ENCODE peak calls at places on chromosomes 4 and X, in seven cellular contexts. N, M, U, O, Z, V and P are unnamed samples.
A peak's percentile ranks its signal among the peaks of the same experiment; 100 is the strongest.

GRCh38 chr4:123397276-123398150 is 918 bp downstream of the SPRY1 start:
- DNase-seq in N (no peak), M (peak; percentile 76), U (peak; percentile 74), O (no peak), Z (peak; percentile 46), V (peak; percentile 63), P (peak; percentile 58)

GRCh38 chr4:147590249-147590920 is 26.8 kb upstream of the TMEM184C start:
- DNase-seq in N (peak; percentile 42), M (no peak), U (peak; percentile 87), O (no peak), Z (peak; percentile 25), V (peak; percentile 78), P (peak; percentile 91)

GRCh38 chr4:4524364-4524763 is 17.5 kb downstream of the STX18 start:
- DNase-seq in N (no peak), M (no peak), U (peak; percentile 23), O (no peak), Z (no peak), V (no peak), P (peak; percentile 63)

GRCh38 chr4:77881460-77882295 is 19.0 kb downstream of the MRPL1 start:
- DNase-seq in N (no peak), M (no peak), U (no peak), O (no peak), Z (peak; percentile 44), V (no peak), P (peak; percentile 54)

GRCh38 chrX:12352922-12353321 is 214.6 kb downstream of the FRMPD4 start:
- DNase-seq in N (no peak), M (no peak), U (no peak), O (no peak), Z (no peak), V (no peak), P (no peak)

GRCh38 chr4:53863163-53863562 is 201.2 kb downstream of the CHIC2 start:
- DNase-seq in N (no peak), M (no peak), U (no peak), O (no peak), Z (no peak), V (no peak), P (peak; percentile 69)

GRCh38 chr4:105923507-105924238 is 28.4 kb downstream of the NPNT start:
- DNase-seq in N (peak; percentile 18), M (no peak), U (no peak), O (peak; percentile 37), Z (no peak), V (no peak), P (no peak)

GRCh38 chrX:150779367-150779766 is 86.2 kb downstream of the MTMR1 start:
- DNase-seq in N (no peak), M (no peak), U (no peak), O (no peak), Z (no peak), V (no peak), P (no peak)

GRCh38 chr4:71711985-71712348 is 71.9 kb downstream of the GC start:
- DNase-seq in N (no peak), M (no peak), U (no peak), O (no peak), Z (no peak), V (no peak), P (no peak)

GRCh38 chrX:155962906-155963305 is 34.6 kb upstream of the IL9R start:
- DNase-seq in N (no peak), M (no peak), U (no peak), O (no peak), Z (no peak), V (no peak), P (no peak)

GRCh38 chr4:8687083-8687482 is 94.5 kb downstream of the CPZ start:
- DNase-seq in N (no peak), M (no peak), U (no peak), O (no peak), Z (no peak), V (no peak), P (no peak)

GRCh38 chrX:94751611-94752010 is 1077.6 kb downstream of the FAM133A start:
- DNase-seq in N (no peak), M (no peak), U (peak; percentile 2), O (no peak), Z (no peak), V (no peak), P (no peak)

GRCh38 chr4:120659626-120660170 is 262.8 kb downstream of the PRDM5 start:
- DNase-seq in N (no peak), M (no peak), U (no peak), O (no peak), Z (no peak), V (no peak), P (no peak)

GRCh38 chrX:109684136-109684535 is 48.9 kb downstream of the ACSL4 start:
- DNase-seq in N (no peak), M (no peak), U (no peak), O (no peak), Z (no peak), V (no peak), P (peak; percentile 37)

GRCh38 chrX:38898261-38898660 is 97.0 kb downstream of the MID1IP1 start:
- DNase-seq in N (no peak), M (no peak), U (no peak), O (no peak), Z (no peak), V (no peak), P (no peak)

GRCh38 chr4:87973283-87974169 is 2.0 kb upstream of the SPP1 start:
- DNase-seq in N (no peak), M (no peak), U (peak; percentile 63), O (peak; percentile 84), Z (no peak), V (peak; percentile 64), P (peak; percentile 80)

GRCh38 chr4:101600287-101600686 is 190.2 kb upstream of the BANK1 start:
- DNase-seq in N (no peak), M (no peak), U (no peak), O (no peak), Z (no peak), V (no peak), P (no peak)

GRCh38 chr4:149101649-149102048 is 659.4 kb upstream of the NR3C2 start:
- DNase-seq in N (no peak), M (no peak), U (no peak), O (no peak), Z (no peak), V (no peak), P (no peak)

GRCh38 chr4:1571165-1571908 is 112.8 kb downstream of the FAM53A start:
- DNase-seq in N (no peak), M (no peak), U (no peak), O (no peak), Z (no peak), V (peak; percentile 31), P (no peak)
- H3K4me3 ChIP-seq in N (no peak overlapping the region), M (no peak overlapping the region), U (no peak overlapping the region), O (no peak overlapping the region), Z (no peak overlapping the region), V (no peak overlapping the region), P (no peak overlapping the region)

GRCh38 chr4:76250962-76251361 is 559 bp upstream of the FAM47E start:
- DNase-seq in N (no peak), M (no peak), U (no peak), O (no peak), Z (no peak), V (no peak), P (no peak)
- H3K4me3 ChIP-seq in N (peak overlapping the region; percentile 32), M (peak overlapping the region; percentile 57), U (no peak overlapping the region), O (no peak overlapping the region), Z (peak overlapping the region; percentile 57), V (peak overlapping the region; percentile 60), P (no peak overlapping the region)

GRCh38 chr4:26490111-26490979 is at the start of gene CCKAR:
- DNase-seq in N (no peak), M (no peak), U (peak; percentile 43), O (no peak), Z (no peak), V (no peak), P (no peak)

GRCh38 chr4:26490980-26491284 is 648 bp upstream of the CCKAR start:
- DNase-seq in N (no peak), M (no peak), U (no peak), O (no peak), Z (no peak), V (no peak), P (no peak)

GRCh38 chr4:26485684-26486083 is 4.6 kb downstream of the CCKAR start:
- DNase-seq in N (no peak), M (no peak), U (no peak), O (no peak), Z (no peak), V (no peak), P (no peak)

GRCh38 chr4:26491449-26492170 is 1.3 kb upstream of the CCKAR start:
- DNase-seq in N (no peak), M (no peak), U (peak; percentile 51), O (no peak), Z (no peak), V (no peak), P (no peak)

DNA sequence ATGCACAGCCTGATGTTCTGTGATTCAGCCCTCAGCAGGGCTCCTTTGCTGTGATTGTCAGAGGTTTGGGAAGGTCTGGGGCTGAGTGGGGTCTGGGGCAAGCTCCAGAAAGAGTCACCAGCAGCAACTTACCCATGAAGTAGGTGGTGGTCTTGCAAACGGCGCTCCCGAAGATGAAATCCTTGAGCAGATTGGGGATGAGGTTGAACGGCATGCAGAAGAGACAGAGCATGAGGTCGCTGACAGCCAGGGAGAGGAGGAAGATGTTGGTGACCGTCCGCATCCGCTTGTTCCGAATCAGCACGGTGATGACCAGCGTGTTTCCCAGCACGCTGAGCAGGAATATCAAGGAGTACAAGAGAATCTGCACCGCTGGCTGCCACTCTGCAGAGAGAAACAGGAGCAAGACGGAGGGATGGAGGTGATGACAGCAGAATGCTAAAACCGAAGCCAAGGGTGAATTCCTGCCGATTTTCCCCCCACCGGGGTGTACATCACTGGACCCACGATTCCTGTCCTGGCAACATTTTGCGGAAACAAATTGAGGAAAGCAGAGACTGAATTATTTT is 1.1 kb downstream of the CCKAR start:
- DNase-seq in N (no peak), M (no peak), U (no peak), O (no peak), Z (no peak), V (no peak), P (no peak)
- H3K4me3 ChIP-seq in N (no peak overlapping the region), M (no peak overlapping the region), U (no peak overlapping the region), O (no peak overlapping the region), Z (no peak overlapping the region), V (no peak overlapping the region), P (no peak overlapping the region)

GRCh38 chr4:24226018-24226417 is 336.2 kb upstream of the PPARGC1A start:
- DNase-seq in N (no peak), M (no peak), U (no peak), O (no peak), Z (no peak), V (no peak), P (peak; percentile 11)
- H3K4me3 ChIP-seq in N (no peak overlapping the region), M (no peak overlapping the region), U (no peak overlapping the region), O (peak overlapping the region; percentile 5), Z (no peak overlapping the region), V (no peak overlapping the region), P (no peak overlapping the region)

DNA sequence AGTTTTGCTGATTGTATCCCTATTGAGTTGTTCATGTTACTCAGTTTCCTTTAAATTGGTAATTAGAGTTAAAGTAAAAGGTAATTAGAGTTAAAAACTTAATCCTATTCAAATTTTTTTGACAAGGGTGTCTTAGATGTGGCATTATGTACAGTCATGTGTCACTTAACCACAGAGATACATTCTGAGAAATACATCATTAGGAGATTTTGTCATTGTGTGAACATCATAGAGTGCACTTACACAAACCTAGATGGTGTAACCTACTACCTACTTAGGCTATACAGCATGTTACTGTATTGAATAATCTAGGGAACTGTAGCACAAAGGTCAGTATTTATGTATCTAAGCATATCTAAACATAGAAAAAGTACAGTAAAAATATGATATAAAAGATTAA is 39.2 kb downstream of the BEX3 start:
- DNase-seq in N (no peak), M (no peak), U (no peak), O (no peak), Z (no peak), V (no peak), P (no peak)
- H3K4me3 ChIP-seq in N (no peak overlapping the region), M (no peak overlapping the region), U (no peak overlapping the region), O (no peak overlapping the region), Z (no peak overlapping the region), V (no peak overlapping the region), P (no peak overlapping the region)